ENCODE peak calls at places on chromosomes 3 and 15, in six cellular contexts. G is left ventricle myocardium inferior, C is RWPE1, T is neural progenitor cell, L is breast epithelium, Q is A549. D is an unnamed sample.

GRCh38 chr3:148727242-148727641 is 29.5 kb downstream of the AGTR1 start:
- DNase-seq in G (no peak), C (peak), T (peak), L (peak), Q (peak), D (no peak)

GRCh38 chr3:67692621-67693020 is 38.2 kb upstream of the SUCLG2 start:
- DNase-seq in G (no peak), C (no peak), T (no peak), L (no peak), Q (no peak), D (no peak)

GRCh38 chr15:23074684-23075083 is 35.3 kb upstream of the TUBGCP5 start:
- DNase-seq in G (no peak), C (no peak), T (no peak), L (no peak), Q (no peak), D (no peak)

GRCh38 chr15:95946241-95946640 is 384.3 kb upstream of the NR2F2 start:
- DNase-seq in G (no peak), C (no peak), T (no peak), L (no peak), Q (no peak), D (no peak)

GRCh38 chr3:95088464-95088863 is 1025.6 kb downstream of the NSUN3 start:
- DNase-seq in G (no peak), C (no peak), T (no peak), L (no peak), Q (no peak), D (no peak)

GRCh38 chr3:65402597-65402996 is 636.1 kb downstream of the MAGI1 start:
- DNase-seq in G (no peak), C (peak), T (no peak), L (no peak), Q (no peak), D (peak)

GRCh38 chr3:27791956-27792355 is 69.8 kb upstream of the EOMES start:
- DNase-seq in G (no peak), C (no peak), T (no peak), L (no peak), Q (no peak), D (no peak)

GRCh38 chr3:5694267-5694666 is 506.8 kb downstream of the EDEM1 start:
- DNase-seq in G (no peak), C (no peak), T (no peak), L (no peak), Q (no peak), D (no peak)

GRCh38 chr15:74917676-74918075 is 11.0 kb upstream of the FAM219B start:
- DNase-seq in G (no peak), C (no peak), T (no peak), L (no peak), Q (no peak), D (no peak)

GRCh38 chr3:123843668-123844067 is 40.5 kb downstream of the MYLK start:
- DNase-seq in G (no peak), C (no peak), T (peak), L (no peak), Q (no peak), D (no peak)

GRCh38 chr15:28114721-28115622 is 15.9 kb upstream of the OCA2 start:
- DNase-seq in G (no peak), C (no peak), T (no peak), L (no peak), Q (no peak), D (no peak)

GRCh38 chr3:4720316-4721075 is 227.3 kb downstream of the ITPR1 start:
- DNase-seq in G (peak), C (peak), T (peak), L (peak), Q (peak), D (peak)

GRCh38 chr15:78212546-78213424 is 21.6 kb downstream of the ACSBG1 start:
- DNase-seq in G (peak), C (peak), T (no peak), L (no peak), Q (peak), D (peak)

GRCh38 chr15:39585394-39585841 is 4.5 kb downstream of the THBS1 start:
- DNase-seq in G (no peak), C (no peak), T (no peak), L (no peak), Q (no peak), D (no peak)

GRCh38 chr3:113423699-113424098 is 17.6 kb downstream of the CFAP44 start:
- DNase-seq in G (no peak), C (no peak), T (no peak), L (no peak), Q (no peak), D (no peak)

GRCh38 chr3:26428992-26429391 is 193.6 kb upstream of the LRRC3B start:
- DNase-seq in G (no peak), C (no peak), T (no peak), L (no peak), Q (no peak), D (no peak)

GRCh38 chr3:31777092-31777491 is 204.0 kb downstream of the OSBPL10 start:
- DNase-seq in G (no peak), C (no peak), T (no peak), L (no peak), Q (no peak), D (no peak)

GRCh38 chr3:47512416-47513124 is 942 bp downstream of the ELP6 start:
- DNase-seq in G (no peak), C (no peak), T (peak), L (peak), Q (no peak), D (no peak)

GRCh38 chr3:177810162-177810623 is 612.9 kb upstream of the TBL1XR1 start:
- DNase-seq in G (no peak), C (peak), T (no peak), L (no peak), Q (peak), D (no peak)

GRCh38 chr3:48388966-48389365 is 16.9 kb downstream of the FBXW12 start:
- DNase-seq in G (no peak), C (no peak), T (no peak), L (no peak), Q (no peak), D (no peak)

GRCh38 chr15:84960391-84961113 is 21.1 kb upstream of the PDE8A start:
- DNase-seq in G (no peak), C (no peak), T (no peak), L (no peak), Q (no peak), D (no peak)

GRCh38 chr15:82663186-82663600 is 16.0 kb upstream of the CPEB1 start:
- DNase-seq in G (no peak), C (peak), T (peak), L (no peak), Q (peak), D (no peak)

DNA sequence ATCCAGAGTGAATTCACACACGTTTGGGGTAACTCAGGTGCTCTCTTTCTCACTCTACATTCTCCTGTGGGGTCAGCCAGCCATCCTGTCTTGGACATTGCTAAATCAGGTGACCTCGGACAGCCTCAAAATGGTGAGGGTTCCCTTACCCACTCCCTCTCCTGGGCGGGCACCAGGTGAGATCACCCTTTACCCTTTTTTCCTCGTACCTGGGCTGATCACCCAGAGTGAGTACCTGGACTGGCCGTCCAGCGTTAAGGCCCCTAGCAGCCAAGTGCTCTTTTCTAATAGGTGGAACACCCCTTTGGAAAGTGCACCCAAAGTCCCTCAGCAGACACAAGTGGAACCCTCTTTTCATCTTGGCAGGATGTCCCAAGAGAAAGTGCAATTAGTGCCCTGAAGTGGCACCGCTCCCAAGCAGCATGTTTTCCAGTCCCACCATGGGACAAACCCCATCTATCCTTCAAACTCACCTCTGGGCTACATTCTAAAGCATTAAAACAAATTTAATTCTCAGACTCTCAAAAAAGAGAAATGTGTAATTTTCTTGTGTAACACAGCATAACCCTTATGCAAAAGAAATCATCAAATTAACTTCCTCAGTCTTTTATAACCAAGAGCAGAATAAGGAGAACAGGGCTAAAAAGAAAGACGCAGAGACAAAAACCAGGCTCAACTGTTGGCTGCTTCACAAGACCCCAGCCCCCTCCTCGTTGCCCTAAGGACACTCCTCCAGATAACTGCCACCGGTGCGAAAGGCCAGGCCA is 20.7 kb downstream of the TRANK1 start:
- DNase-seq in G (no peak), C (no peak), T (peak), L (no peak), Q (no peak), D (no peak)
- H3K27ac ChIP-seq in G (no peak), C (no peak), T (no peak), L (no peak), Q (no peak), D (no peak)

GRCh38 chr15:71079208-71080044 is 35.8 kb upstream of the THSD4 start:
- DNase-seq in G (peak), C (peak), T (no peak), L (no peak), Q (no peak), D (no peak)

GRCh38 chr15:71082803-71083202 is 32.5 kb upstream of the THSD4 start:
- DNase-seq in G (peak), C (no peak), T (no peak), L (no peak), Q (no peak), D (no peak)

GRCh38 chr15:71080166-71080565 is 35.1 kb upstream of the THSD4 start:
- DNase-seq in G (no peak), C (peak), T (no peak), L (no peak), Q (no peak), D (no peak)

GRCh38 chr15:71080705-71081104 is 34.6 kb upstream of the THSD4 start:
- DNase-seq in G (no peak), C (peak), T (no peak), L (no peak), Q (no peak), D (no peak)

GRCh38 chr15:71078506-71079207 is 36.6 kb upstream of the THSD4 start:
- DNase-seq in G (no peak), C (no peak), T (no peak), L (no peak), Q (no peak), D (no peak)
- H3K27ac ChIP-seq in G (peak), C (no peak), T (no peak), L (peak), Q (peak), D (no peak)

DNA sequence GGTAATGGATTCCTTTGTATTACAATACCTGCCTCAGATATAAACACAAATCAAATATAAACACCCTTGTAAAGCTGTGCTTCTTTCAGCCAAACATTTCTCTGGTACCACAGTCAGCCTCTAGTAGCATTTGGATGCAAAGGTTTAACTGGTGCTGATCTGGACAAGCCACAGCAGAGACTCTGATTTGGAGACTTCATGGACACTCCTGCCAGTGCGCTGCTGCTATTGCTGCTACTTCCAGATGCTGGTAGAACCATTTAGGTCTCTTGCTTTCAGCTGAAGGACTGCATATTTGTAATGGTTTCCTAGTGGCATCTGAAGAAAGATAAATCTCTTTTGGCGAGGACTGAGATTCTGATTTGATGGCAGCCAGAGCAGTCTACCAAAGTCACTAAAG is 36.9 kb downstream of the NCK1 start:
- DNase-seq in G (no peak), C (no peak), T (no peak), L (no peak), Q (no peak), D (no peak)
- H3K27ac ChIP-seq in G (peak), C (no peak), T (no peak), L (peak), Q (no peak), D (peak)

GRCh38 chr3:129461461-129462146 is 21.6 kb downstream of the IFT122 start:
- DNase-seq in G (peak), C (no peak), T (no peak), L (peak), Q (no peak), D (no peak)
- H3K27ac ChIP-seq in G (peak), C (no peak), T (no peak), L (no peak), Q (no peak), D (no peak)

DNA sequence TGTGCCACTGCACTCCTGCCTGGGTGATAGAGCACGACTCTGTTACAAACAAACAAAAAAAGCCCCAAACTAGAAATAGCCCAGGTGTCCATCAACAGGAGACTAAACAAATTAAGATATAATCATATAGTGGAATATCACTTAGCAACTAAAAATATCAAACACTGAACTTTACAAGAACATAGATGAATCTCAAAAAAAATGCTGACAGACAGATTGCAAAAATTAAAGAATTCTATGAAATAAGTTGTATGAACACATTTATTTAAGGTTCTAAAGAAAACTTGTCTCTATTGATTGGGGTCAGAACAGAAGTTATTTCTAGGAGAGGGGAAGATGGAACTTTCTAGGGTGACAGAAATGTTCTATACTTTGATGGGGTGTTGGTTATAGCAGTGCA is 268.2 kb downstream of the CTNNB1 start:
- DNase-seq in G (no peak), C (no peak), T (no peak), L (no peak), Q (no peak), D (no peak)
- H3K27ac ChIP-seq in G (no peak), C (no peak), T (no peak), L (no peak), Q (no peak), D (no peak)

D was measured in gastrocnemius medialis.